ENCODE peak calls at places on chromosome 21, in five cellular contexts. T, Y, O, D and I are unnamed samples.

GRCh38 chr21:42591170-42591869 is 62.1 kb upstream of the PDE9A start:
- DNase-seq in T (no peak), Y (no peak), O (no peak), D (no peak), I (no peak)

GRCh38 chr21:26835027-26835713 is 10.0 kb downstream of the ADAMTS1 start:
- DNase-seq in T (peak), Y (no peak), O (peak), D (no peak), I (no peak)

GRCh38 chr21:45801129-45801735 is 157.7 kb downstream of the PCBP3 start:
- DNase-seq in T (no peak), Y (no peak), O (no peak), D (no peak), I (no peak)

GRCh38 chr21:15752763-15753407 is 23.1 kb downstream of the USP25 start:
- DNase-seq in T (no peak), Y (no peak), O (no peak), D (no peak), I (no peak)

GRCh38 chr21:44983421-44984206 is 43.8 kb downstream of the SLX9 start:
- DNase-seq in T (no peak), Y (no peak), O (no peak), D (no peak), I (no peak)

GRCh38 chr21:34093083-34093482 is 19.7 kb downstream of the MRPS6 start:
- DNase-seq in T (no peak), Y (no peak), O (no peak), D (no peak), I (no peak)

GRCh38 chr21:36613064-36613463 is 85.9 kb upstream of the SIM2 start:
- DNase-seq in T (no peak), Y (no peak), O (no peak), D (no peak), I (no peak)

GRCh38 chr21:38286739-38287426 is 30.1 kb downstream of the KCNJ15 start:
- DNase-seq in T (no peak), Y (no peak), O (no peak), D (no peak), I (no peak)

GRCh38 chr21:45009616-45010015 is 64.8 kb upstream of the ADARB1 start:
- DNase-seq in T (no peak), Y (no peak), O (no peak), D (no peak), I (no peak)

GRCh38 chr21:36481639-36482038 is 1.7 kb upstream of the CLDN14 start:
- DNase-seq in T (no peak), Y (no peak), O (no peak), D (no peak), I (no peak)

GRCh38 chr21:32712043-32712442 is 15.8 kb downstream of the SYNJ1 start:
- DNase-seq in T (no peak), Y (peak), O (no peak), D (no peak), I (peak)

GRCh38 chr21:43585924-43586411 is 73.3 kb downstream of the HSF2BP start:
- DNase-seq in T (peak), Y (no peak), O (peak), D (no peak), I (no peak)

GRCh38 chr21:16708431-16708830 is 804.4 kb upstream of the CXADR start:
- DNase-seq in T (peak), Y (no peak), O (peak), D (no peak), I (no peak)

GRCh38 chr21:14768042-14768441 is 221.9 kb upstream of the SAMSN1 start:
- DNase-seq in T (no peak), Y (no peak), O (no peak), D (no peak), I (no peak)

GRCh38 chr21:38314534-38314933 is 57.7 kb downstream of the KCNJ15 start:
- DNase-seq in T (no peak), Y (no peak), O (no peak), D (no peak), I (no peak)

GRCh38 chr21:44454058-44454457 is 1.3 kb upstream of the LRRC3 start:
- DNase-seq in T (no peak), Y (no peak), O (no peak), D (no peak), I (no peak)

GRCh38 chr21:41477641-41478318 is 30.2 kb downstream of the TMPRSS2 start:
- DNase-seq in T (no peak), Y (no peak), O (no peak), D (no peak), I (peak)

GRCh38 chr21:30207252-30207579 is 8.7 kb downstream of the CLDN8 start:
- DNase-seq in T (no peak), Y (no peak), O (no peak), D (no peak), I (no peak)

GRCh38 chr21:26026113-26026512 is 144.5 kb downstream of the APP start:
- DNase-seq in T (no peak), Y (no peak), O (no peak), D (no peak), I (no peak)

GRCh38 chr21:17387030-17387617 is 125.7 kb upstream of the CXADR start:
- DNase-seq in T (peak), Y (peak), O (peak), D (no peak), I (peak)

GRCh38 chr21:44701541-44701940 is 4.6 kb downstream of the KRTAP10-12 start:
- DNase-seq in T (no peak), Y (no peak), O (no peak), D (no peak), I (no peak)

GRCh38 chr21:42827588-42827987 is 51.8 kb downstream of the WDR4 start:
- DNase-seq in T (no peak), Y (no peak), O (no peak), D (no peak), I (no peak)

GRCh38 chr21:15210235-15210678 is 145.5 kb upstream of the NRIP1 start:
- DNase-seq in T (peak), Y (no peak), O (peak), D (no peak), I (no peak)

GRCh38 chr21:35145626-35146236 is 96.6 kb upstream of the RUNX1 start:
- DNase-seq in T (no peak), Y (no peak), O (no peak), D (no peak), I (no peak)

GRCh38 chr21:39885119-39885848 is 18.0 kb downstream of the PCP4 start:
- DNase-seq in T (no peak), Y (no peak), O (no peak), D (no peak), I (no peak)

GRCh38 chr21:38774152-38774551 is 31.6 kb upstream of the ETS2 start:
- DNase-seq in T (no peak), Y (no peak), O (no peak), D (no peak), I (no peak)

GRCh38 chr21:20647603-20648002 is 350.6 kb upstream of the NCAM2 start:
- DNase-seq in T (peak), Y (no peak), O (no peak), D (no peak), I (no peak)

GRCh38 chr21:17371470-17371869 is 141.4 kb upstream of the CXADR start:
- DNase-seq in T (peak), Y (no peak), O (peak), D (no peak), I (no peak)

GRCh38 chr21:45865106-45865835 is 116.3 kb upstream of the COL6A1 start:
- DNase-seq in T (peak), Y (no peak), O (peak), D (no peak), I (no peak)

GRCh38 chr21:37072988-37073416 is at the start of the genes PIGP and TTC3:
- DNase-seq in T (peak), Y (peak), O (peak), D (peak), I (peak)

GRCh38 chr21:39754811-39755210 is 9.8 kb downstream of the IGSF5 start:
- DNase-seq in T (no peak), Y (no peak), O (no peak), D (no peak), I (no peak)